ENCODE peak calls at places on chromosomes 1 and 21, in six cellular contexts. N, O, X, Y, D and V are unnamed samples.

GRCh38 chr1:205449750-205450443 is 5.9 kb downstream of the BLACAT1 start:
- DNase-seq in Y (peak; percentile 66), O (peak; percentile 97), X (peak; percentile 36), N (peak; percentile 9), D (peak; percentile 52), V (no peak)

GRCh38 chr1:153767519-153767918 is 7.7 kb upstream of the SLC27A3 start:
- DNase-seq in Y (no peak), D (no peak), X (no peak), O (no peak), N (no peak), V (no peak)

GRCh38 chr1:182120411-182121258 is 59.1 kb upstream of the ZNF648 start:
- DNase-seq in Y (no peak), N (no peak), D (no peak), O (peak; percentile 36), X (no peak), V (no peak)

GRCh38 chr1:58898739-58899580 is 115.1 kb upstream of the JUN start:
- DNase-seq in X (peak; percentile 35), Y (no peak), O (peak; percentile 74), N (no peak), D (peak; percentile 86), V (no peak)

GRCh38 chr1:17279001-17279830 is 28.8 kb upstream of the PADI4 start:
- DNase-seq in N (no peak), Y (no peak), O (peak; percentile 46), D (no peak), X (no peak), V (no peak)

GRCh38 chr1:179166663-179167417 is 62.6 kb downstream of the ABL2 start:
- DNase-seq in D (peak; percentile 15), Y (peak; percentile 26), O (no peak), X (peak; percentile 51), N (peak; percentile 25), V (no peak)

GRCh38 chr1:183234660-183235476 is 48.8 kb downstream of the LAMC2 start:
- DNase-seq in X (peak; percentile 98), O (peak; percentile 91), Y (peak; percentile 97), D (peak; percentile 27), N (peak; percentile 98), V (no peak)

GRCh38 chr21:23542097-23542496 is 2065.2 kb downstream of the MRPL39 start:
- DNase-seq in Y (no peak), N (no peak), X (no peak), D (no peak), O (no peak), V (no peak)

GRCh38 chr1:83033682-83034081 is 965.2 kb downstream of the TTLL7 start:
- DNase-seq in N (peak; percentile 5), D (no peak), O (peak; percentile 2), Y (peak; percentile 40), X (no peak), V (no peak)

GRCh38 chr1:226644541-226645176 is 94.4 kb downstream of the ITPKB start:
- DNase-seq in N (peak; percentile 17), O (peak; percentile 87), D (no peak), Y (no peak), X (peak; percentile 42), V (no peak)

GRCh38 chr1:41394918-41395598 is 33.8 kb downstream of the FOXO6 start:
- DNase-seq in X (no peak), N (no peak), Y (no peak), D (peak; percentile 67), O (no peak), V (no peak)

GRCh38 chr21:33289199-33289819 is 23.1 kb downstream of the IL10RB start:
- DNase-seq in N (no peak), O (peak; percentile 87), Y (no peak), X (peak; percentile 47), D (no peak), V (no peak)

GRCh38 chr1:218739426-218739825 is 394.3 kb downstream of the TGFB2 start:
- DNase-seq in Y (no peak), X (peak; percentile 58), O (peak; percentile 45), N (peak; percentile 97), D (no peak), V (no peak)

GRCh38 chr1:160206421-160207117 is 1.4 kb downstream of the PEA15 start:
- DNase-seq in N (peak; percentile 74), Y (peak; percentile 91), O (peak; percentile 99), X (peak; percentile 90), D (peak; percentile 44), V (no peak)

GRCh38 chr1:239718997-239719628 is 332.7 kb downstream of the CHRM3 start:
- DNase-seq in X (no peak), D (no peak), O (no peak), N (no peak), Y (no peak), V (peak; percentile 54)

GRCh38 chr1:81867235-81867634 is 66.5 kb downstream of the ADGRL2 start:
- DNase-seq in D (no peak), X (no peak), Y (peak; percentile 13), O (no peak), N (no peak), V (no peak)

GRCh38 chr1:15249032-15249601 is 2.1 kb downstream of the FHAD1 start:
- DNase-seq in O (no peak), X (peak; percentile 4), Y (no peak), N (no peak), D (no peak), V (peak; percentile 60)

GRCh38 chr1:111228748-111229126 is 1.2 kb downstream of the CHI3L2 start:
- DNase-seq in X (peak; percentile 4), O (no peak), N (no peak), D (no peak), Y (no peak), V (no peak)

GRCh38 chr1:45260244-45260643 is 53.8 kb upstream of the ZSWIM5 start:
- DNase-seq in N (no peak), Y (no peak), D (no peak), X (no peak), O (no peak), V (no peak)

GRCh38 chr1:151803164-151803563 is 2.1 kb downstream of the LINGO4 start:
- DNase-seq in Y (no peak), X (no peak), D (peak; percentile 86), O (no peak), N (no peak), V (no peak)

GRCh38 chr1:31221072-31221471 is 18.6 kb downstream of the NKAIN1 start:
- DNase-seq in X (no peak), N (no peak), O (peak; percentile 21), D (no peak), Y (no peak), V (no peak)

GRCh38 chr1:155006601-155007101 is 4.0 kb downstream of the ZBTB7B start:
- DNase-seq in O (peak; percentile 84), Y (peak; percentile 62), X (no peak), N (peak; percentile 28), D (no peak), V (no peak)

GRCh38 chr1:240909701-240910457 is 297.9 kb upstream of the GREM2 start:
- DNase-seq in D (no peak), X (no peak), Y (no peak), N (no peak), O (no peak), V (no peak)

GRCh38 chr1:244431166-244431565 is 20.5 kb downstream of the ADSS2 start:
- DNase-seq in X (no peak), O (no peak), N (no peak), D (no peak), Y (no peak), V (no peak)

GRCh38 chr1:154445040-154445472 is 39.9 kb downstream of the IL6R start:
- DNase-seq in D (no peak), N (peak; percentile 75), X (peak; percentile 95), O (peak; percentile 95), Y (peak; percentile 90), V (no peak)

GRCh38 chr1:214492405-214493075 is 58.9 kb downstream of the PTPN14 start:
- DNase-seq in Y (peak; percentile 52), O (no peak), N (no peak), X (peak; percentile 57), D (no peak), V (no peak)

GRCh38 chr1:94757931-94758330 is 62.2 kb upstream of the SLC44A3 start:
- DNase-seq in D (no peak), O (peak; percentile 72), N (no peak), X (no peak), Y (no peak), V (no peak)

GRCh38 chr21:14815001-14815400 is 249.8 kb downstream of the NRIP1 start:
- DNase-seq in Y (peak; percentile 31), X (no peak), D (no peak), N (no peak), O (no peak), V (no peak)

GRCh38 chr1:197683895-197684553 is 91.3 kb downstream of the DENND1B start:
- DNase-seq in D (peak; percentile 12), O (no peak), X (no peak), Y (no peak), N (no peak), V (no peak)

GRCh38 chr21:42097860-42098259 is 26.7 kb downstream of the UMODL1 start:
- DNase-seq in Y (peak; percentile 99), D (no peak), N (peak; percentile 97), O (peak; percentile 99), X (peak; percentile 99), V (no peak)

DNA sequence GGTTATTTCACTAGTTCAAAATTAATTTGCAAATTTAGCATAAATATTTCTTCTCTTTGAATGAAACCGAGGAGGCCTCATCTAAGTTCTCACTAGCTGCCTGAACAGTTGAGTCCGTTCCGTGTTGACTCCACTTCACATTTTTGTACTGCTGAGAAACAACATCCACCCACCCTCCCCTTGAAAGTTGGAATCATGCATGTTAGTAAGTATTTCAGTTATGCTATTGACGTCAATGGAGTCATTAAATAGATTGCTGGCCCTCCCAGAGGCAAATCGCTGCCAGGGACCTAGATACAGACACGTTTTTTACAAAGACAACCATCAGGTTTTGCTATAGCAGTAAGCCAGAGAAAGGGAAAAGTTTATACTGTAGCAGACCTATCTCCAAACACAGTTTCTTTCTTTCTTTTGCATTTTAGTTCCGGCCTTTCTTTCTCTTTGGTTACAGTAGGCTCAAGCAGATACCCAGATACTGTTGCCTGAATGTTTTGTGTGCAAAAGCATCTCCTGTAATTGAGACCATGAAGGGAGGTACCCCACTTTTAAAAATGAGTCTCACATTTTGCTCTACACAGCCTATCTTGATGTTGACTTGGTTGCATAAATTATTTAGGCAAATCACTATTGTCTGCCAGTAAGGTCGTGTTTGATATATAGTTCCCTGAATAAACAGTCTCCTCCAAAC is 262.6 kb upstream of the SGIP1 start:
- DNase-seq in X (peak; percentile 99), D (peak; percentile 72), Y (peak; percentile 99), N (peak; percentile 99), O (peak; percentile 88), V (no peak)
- H3K4me3 ChIP-seq in X (peak overlapping the region; percentile 4), D (peak overlapping the region; percentile 30), Y (peak overlapping the region; percentile 62), N (no peak overlapping the region), O (peak overlapping the region; percentile 46), V (no peak overlapping the region)

DNA sequence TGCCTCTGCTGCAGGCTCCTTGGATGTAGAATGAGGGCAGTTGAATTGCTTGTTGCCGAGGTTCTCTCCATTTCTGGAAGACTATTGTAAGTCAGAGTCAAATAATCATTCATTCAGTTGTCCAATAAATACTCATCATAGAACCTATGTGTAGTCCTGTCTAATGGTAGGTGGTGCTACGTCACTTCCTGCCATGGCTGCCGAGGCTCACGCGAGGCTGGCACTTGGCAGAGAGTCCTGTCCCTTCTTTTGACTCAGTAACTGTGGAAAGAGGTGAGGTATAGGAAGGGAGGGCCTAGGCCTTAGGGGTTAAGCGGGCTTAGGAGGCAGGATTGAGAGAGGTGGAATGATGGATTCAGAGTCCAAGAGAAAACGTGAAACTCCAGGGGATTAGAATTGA is 9.7 kb downstream of the ADARB1 start:
- DNase-seq in D (no peak), N (no peak), X (no peak), Y (no peak), O (no peak), V (no peak)
- H3K4me1 ChIP-seq in D (peaks cover 1% of the 10 kb centered on the region), N (peaks cover 5% of the 10 kb centered on the region), X (peaks cover 31% of the 10 kb centered on the region), Y (peaks cover 20% of the 10 kb centered on the region), O (peaks cover 11% of the 10 kb centered on the region), V (peaks cover 87% of the 10 kb centered on the region)

GRCh38 chr1:2860476-2861142 is 59.1 kb upstream of the TTC34 start:
- DNase-seq in O (peak; percentile 71), N (no peak), Y (no peak), D (no peak), X (no peak), V (no peak)
- H3K9me3 ChIP-seq in O (no peaks in the 10 kb centered on the region), N (no peaks in the 10 kb centered on the region), Y (no peaks in the 10 kb centered on the region), D (no peaks in the 10 kb centered on the region), X (peaks cover 66% of the 10 kb centered on the region), V (no peaks in the 10 kb centered on the region)

GRCh38 chr1:116113615-116114014 is 2.4 kb downstream of the MAB21L3 start:
- DNase-seq in N (no peak), Y (no peak), O (no peak), D (no peak), X (no peak), V (no peak)
- H3K4me3 ChIP-seq in N (no peak overlapping the region), Y (no peak overlapping the region), O (no peak overlapping the region), D (no peak overlapping the region), X (no peak overlapping the region), V (no peak overlapping the region)